ENCODE peak calls at places on chromosomes 13 and 19, in four cellular contexts. L is astrocyte of the spinal cord; C is activated CD4-positive, alpha-beta T cell treated with anti-CD3 and anti-CD28 coated beads, Interleukin-2, amount 50 U/mL, for 1 hour; Y is activated T-cell treated with anti-CD3 and anti-CD28 coated beads, Interleukin-2, amount 50 U/mL, for 72 hours. Z is an unnamed sample.
A peak's percentile ranks its signal among the peaks of the same experiment; 100 is the strongest.

GRCh38 chr19:3062165-3063105 is at the start of gene TLE5:
- DNase-seq in L (no peak), C (peak; percentile 73), Y (peak; percentile 78), Z (no peak)

GRCh38 chr19:1274081-1274851 is 1.1 kb upstream of the FAM174C start:
- DNase-seq in Y (no peak), C (no peak), L (no peak), Z (no peak)

GRCh38 chr13:36297600-36298338 is at the start of gene CCDC169:
- DNase-seq in Y (peak; percentile 76), L (peak; percentile 70), C (peak; percentile 50), Z (peak; percentile 54)

GRCh38 chr19:55579766-55580621 is 654 bp downstream of the ZNF579 start:
- DNase-seq in C (no peak), L (peak; percentile 47), Y (no peak), Z (peak; percentile 34)

GRCh38 chr13:20525144-20525600 is 485 bp downstream of the CRYL1 start:
- DNase-seq in L (no peak), Y (peak; percentile 37), C (peak; percentile 9), Z (peak; percentile 12)

GRCh38 chr19:6065685-6066365 is 44.5 kb downstream of the RFX2 start:
- DNase-seq in Y (peak; percentile 52), L (peak; percentile 59), C (peak; percentile 53), Z (peak; percentile 35)

GRCh38 chr13:93248627-93249047 is 22.0 kb downstream of the GPC6 start:
- DNase-seq in C (no peak), L (peak; percentile 88), Y (no peak), Z (peak; percentile 47)

GRCh38 chr13:99434258-99434788 is 66.9 kb upstream of the TM9SF2 start:
- DNase-seq in L (no peak), Y (peak; percentile 85), C (peak; percentile 77), Z (no peak)